ENCODE peak calls at places on chromosome 5, in seven cellular contexts. V, N, Z, U, R, S and J are unnamed samples.
A peak's percentile ranks its signal among the peaks of the same experiment; 100 is the strongest.

GRCh38 chr5:171747061-171747859 is 38.4 kb upstream of the SMIM23 start:
- DNase-seq in V (no peak), N (no peak), Z (no peak), U (no peak), R (no peak), S (peak; percentile 50), J (no peak)

GRCh38 chr5:136674178-136674577 is 308.8 kb upstream of the TRPC7 start:
- DNase-seq in V (no peak), N (no peak), Z (no peak), U (no peak), R (no peak), S (no peak), J (no peak)

GRCh38 chr5:151523335-151523734 is 67.8 kb downstream of the FAT2 start:
- DNase-seq in V (peak; percentile 81), N (peak; percentile 41), Z (no peak), U (peak; percentile 16), R (peak; percentile 64), S (peak; percentile 59), J (peak; percentile 23)

GRCh38 chr5:158049459-158049858 is 190.5 kb upstream of the CLINT1 start:
- DNase-seq in V (no peak), N (no peak), Z (no peak), U (no peak), R (no peak), S (no peak), J (no peak)

GRCh38 chr5:80165430-80165829 is 90.4 kb downstream of the SERINC5 start:
- DNase-seq in V (no peak), N (no peak), Z (no peak), U (no peak), R (no peak), S (no peak), J (no peak)

GRCh38 chr5:8940934-8941333 is 604.9 kb downstream of the SEMA5A start:
- DNase-seq in V (no peak), N (no peak), Z (no peak), U (no peak), R (no peak), S (no peak), J (no peak)

GRCh38 chr5:149049371-149049781 is 13.5 kb downstream of the SH3TC2 start:
- DNase-seq in V (no peak), N (no peak), Z (no peak), U (no peak), R (no peak), S (no peak), J (no peak)

GRCh38 chr5:67680109-67680508 is 483.5 kb upstream of the CD180 start:
- DNase-seq in V (no peak), N (no peak), Z (no peak), U (no peak), R (no peak), S (no peak), J (no peak)

GRCh38 chr5:76704131-76704663 is 11.7 kb upstream of the F2R start:
- DNase-seq in V (no peak), N (no peak), Z (no peak), U (no peak), R (no peak), S (no peak), J (no peak)

GRCh38 chr5:76705574-76705973 is 10.4 kb upstream of the F2R start:
- DNase-seq in V (no peak), N (no peak), Z (no peak), U (no peak), R (no peak), S (no peak), J (no peak)

GRCh38 chr5:76714771-76715483 is 999 bp upstream of the F2R start:
- DNase-seq in V (no peak), N (no peak), Z (no peak), U (no peak), R (no peak), S (no peak), J (no peak)

GRCh38 chr5:76710991-76711390 is 4.9 kb upstream of the F2R start:
- DNase-seq in V (peak; percentile 22), N (no peak), Z (no peak), U (no peak), R (peak; percentile 64), S (peak; percentile 89), J (no peak)

DNA sequence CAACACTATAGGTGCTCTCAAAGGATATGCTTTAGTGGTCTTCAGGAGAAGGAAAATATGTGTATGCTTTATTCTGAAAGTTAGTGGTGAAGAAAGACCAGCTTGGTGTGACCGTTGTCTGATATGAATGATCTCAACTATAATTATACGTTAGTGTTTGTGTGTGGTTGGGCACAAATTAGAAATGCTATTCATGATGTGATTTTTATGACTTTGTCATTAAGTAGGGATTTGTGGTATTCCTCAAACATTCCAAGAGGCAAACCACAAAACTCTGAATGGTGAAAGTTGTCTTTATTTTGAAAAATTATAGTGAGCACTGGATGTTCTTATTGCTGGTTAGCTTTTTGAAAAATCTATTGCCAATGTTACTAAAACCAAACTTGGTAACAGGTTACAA is 6.2 kb upstream of the F2R start:
- DNase-seq in V (no peak), N (no peak), Z (no peak), U (no peak), R (no peak), S (peak; percentile 69), J (no peak)
- TF ChIP-seq CTCF in V (no peak), N (no peak), Z (no peak), U (no peak), R (no peak), S (no peak), J (no peak)

GRCh38 chr5:134466241-134467069 is 54.8 kb upstream of the CDKN2AIPNL start:
- DNase-seq in V (peak; percentile 51), N (peak; percentile 98), Z (peak; percentile 47), U (peak; percentile 34), R (peak; percentile 65), S (peak; percentile 90), J (peak; percentile 45)
- TF ChIP-seq CTCF in V (no peak), N (no peak), Z (no peak), U (no peak), R (no peak), S (no peak), J (no peak)

GRCh38 chr5:78610163-78610583 is 38.4 kb downstream of the LHFPL2 start:
- DNase-seq in V (no peak), N (no peak), Z (no peak), U (no peak), R (no peak), S (no peak), J (no peak)
- TF ChIP-seq CTCF in V (no peak), N (no peak), Z (no peak), U (no peak), R (no peak), S (no peak), J (no peak)

GRCh38 chr5:31661257-31661656 is 22.3 kb downstream of the PDZD2 start:
- DNase-seq in V (no peak), N (no peak), Z (no peak), U (no peak), R (no peak), S (no peak), J (no peak)

GRCh38 chr5:31663519-31663918 is 24.6 kb downstream of the PDZD2 start:
- DNase-seq in V (no peak), N (no peak), Z (no peak), U (no peak), R (no peak), S (no peak), J (no peak)

DNA sequence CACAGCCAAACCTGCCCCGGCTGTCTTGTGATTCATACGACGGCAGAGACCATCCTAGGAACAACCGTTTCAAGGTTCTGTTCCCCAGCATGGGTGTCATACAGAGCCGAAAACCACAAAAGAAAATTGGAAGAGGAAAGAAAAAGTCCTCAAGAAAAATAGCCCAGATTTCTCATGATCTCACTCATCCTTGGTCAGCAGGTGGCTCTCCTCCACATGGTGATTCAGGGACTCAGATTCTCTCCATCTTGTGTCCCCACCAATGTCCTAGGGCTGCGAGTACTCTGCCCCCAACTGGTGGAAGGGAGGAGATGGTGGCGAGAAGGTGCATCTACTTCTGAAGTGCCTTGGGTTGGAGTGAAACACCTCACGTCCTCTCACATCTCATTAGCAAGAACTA is 25.6 kb downstream of the PDZD2 start:
- DNase-seq in V (no peak), N (no peak), Z (no peak), U (no peak), R (peak; percentile 59), S (peak; percentile 41), J (no peak)
- TF ChIP-seq CTCF in V (peak; percentile 5), N (no peak), Z (no peak), U (no peak), R (peak; percentile 27), S (peak; percentile 16), J (no peak)

GRCh38 chr5:178208540-178209227 is 4.4 kb downstream of the HNRNPAB start:
- DNase-seq in V (no peak), N (peak; percentile 53), Z (no peak), U (no peak), R (no peak), S (no peak), J (no peak)
- TF ChIP-seq CTCF in V (no peak), N (no peak), Z (no peak), U (no peak), R (peak; percentile 15), S (no peak), J (peak; percentile 43)

GRCh38 chr5:31029925-31030324 is 163.6 kb upstream of the CDH6 start:
- DNase-seq in V (no peak), N (no peak), Z (no peak), U (no peak), R (no peak), S (no peak), J (no peak)
- TF ChIP-seq CTCF in V (no peak), N (no peak), Z (no peak), U (no peak), R (no peak), S (no peak), J (no peak)